ENCODE peak calls at places on chromosomes 5 and 9, in seven cellular contexts. B is PC-3, L is SK-N-SH, H is trophoblast cell, R is IMR-90, Y is astrocyte, D is mesendoderm. X is an unnamed sample.

GRCh38 chr9:98862936-98863335 is 55.5 kb downstream of the GALNT12 start:
- DNase-seq in B (no peak), L (no peak), H (no peak), R (no peak), Y (no peak), D (no peak), X (no peak)

GRCh38 chr9:68704804-68705635 is at the start of gene PIP5K1B:
- DNase-seq in B (peak), L (peak), H (peak), R (peak), Y (peak), D (peak), X (peak)

GRCh38 chr5:72956324-72957140 is 691 bp downstream of the FCHO2 start:
- DNase-seq in B (peak), L (peak), H (peak), R (peak), Y (peak), D (peak), X (peak)

GRCh38 chr9:109315889-109316640 is 4.8 kb downstream of the EPB41L4B start:
- DNase-seq in B (peak), L (no peak), H (no peak), R (peak), Y (peak), D (no peak), X (no peak)

GRCh38 chr9:6219040-6219439 is 3.4 kb downstream of the IL33 start:
- DNase-seq in B (no peak), L (no peak), H (no peak), R (no peak), Y (no peak), D (no peak), X (no peak)

GRCh38 chr5:159242153-159242552 is 20.9 kb upstream of the UBLCP1 start:
- DNase-seq in B (peak), L (no peak), H (peak), R (no peak), Y (no peak), D (no peak), X (no peak)

GRCh38 chr9:132898043-132898442 is 19.3 kb downstream of the SPACA9 start:
- DNase-seq in B (no peak), L (no peak), H (no peak), R (no peak), Y (no peak), D (no peak), X (no peak)

GRCh38 chr5:40717281-40717680 is 37.6 kb downstream of the PTGER4 start:
- DNase-seq in B (peak), L (no peak), H (no peak), R (peak), Y (peak), D (no peak), X (no peak)

GRCh38 chr5:59174248-59174844 is 591.5 kb downstream of the RAB3C start:
- DNase-seq in B (peak), L (peak), H (peak), R (peak), Y (peak), D (peak), X (peak)

GRCh38 chr5:123721721-123722276 is 209.8 kb downstream of the CSNK1G3 start:
- DNase-seq in B (no peak), L (no peak), H (no peak), R (no peak), Y (peak), D (no peak), X (no peak)

DNA sequence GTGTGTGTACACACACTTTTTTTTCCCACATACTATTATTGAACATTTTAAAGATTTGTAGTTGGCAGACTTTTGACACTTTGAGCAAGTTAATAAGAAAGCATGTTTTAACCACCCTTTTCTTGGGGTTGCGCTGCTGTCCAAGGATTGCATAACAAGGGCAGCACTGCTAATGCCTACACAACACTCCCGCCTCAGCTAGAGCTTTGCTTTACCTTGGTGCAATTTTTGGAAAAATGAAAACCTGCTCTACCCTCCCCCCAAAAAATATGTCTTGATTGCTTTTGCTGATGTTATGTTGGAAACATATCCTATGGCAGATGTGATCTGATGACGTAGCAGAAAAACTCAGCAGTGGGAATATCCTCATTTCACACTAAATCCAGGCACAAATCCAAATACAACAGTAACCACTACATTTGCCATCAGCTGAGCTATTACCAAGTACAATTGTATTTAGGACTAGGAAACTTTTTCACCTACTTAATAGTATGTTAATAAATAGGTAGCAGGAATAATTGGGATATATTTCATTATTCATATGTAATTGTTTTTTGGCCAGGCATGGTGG is 51.6 kb downstream of the UBE2R2 start:
- DNase-seq in B (no peak), L (no peak), H (no peak), R (peak), Y (peak), D (no peak), X (no peak)
- H3K9ac ChIP-seq in B (no peak), L (no peak), H (no peak), R (no peak), Y (no peak), D (no peak), X (no peak)

DNA sequence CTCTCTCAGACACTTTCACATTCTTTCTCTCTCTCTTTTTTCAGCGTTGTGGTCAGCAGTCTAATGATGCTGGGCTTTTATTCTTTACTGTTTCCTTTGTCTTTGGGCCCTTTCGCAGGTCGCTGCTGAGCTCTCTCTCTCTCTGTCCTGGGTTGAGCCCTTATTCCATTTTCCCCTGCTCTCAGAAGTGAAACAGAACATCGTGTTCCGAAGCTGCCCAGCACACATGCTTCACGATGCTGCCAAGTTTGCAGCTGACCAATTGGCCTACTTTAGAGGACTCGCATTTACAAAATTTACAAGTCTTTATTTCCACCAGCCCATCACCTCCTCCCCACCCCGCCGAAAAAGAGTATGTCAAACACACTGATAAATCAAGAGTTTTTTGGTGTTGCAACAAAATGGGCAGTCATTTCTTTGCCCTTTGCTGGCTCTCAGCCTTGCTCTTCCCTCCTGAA is 44.4 kb upstream of the PIK3R1 start:
- DNase-seq in B (no peak), L (no peak), H (no peak), R (peak), Y (peak), D (no peak), X (no peak)
- H3K27ac ChIP-seq in B (no peak), L (no peak), H (no peak), R (no peak), Y (no peak), D (no peak), X (no peak)

DNA sequence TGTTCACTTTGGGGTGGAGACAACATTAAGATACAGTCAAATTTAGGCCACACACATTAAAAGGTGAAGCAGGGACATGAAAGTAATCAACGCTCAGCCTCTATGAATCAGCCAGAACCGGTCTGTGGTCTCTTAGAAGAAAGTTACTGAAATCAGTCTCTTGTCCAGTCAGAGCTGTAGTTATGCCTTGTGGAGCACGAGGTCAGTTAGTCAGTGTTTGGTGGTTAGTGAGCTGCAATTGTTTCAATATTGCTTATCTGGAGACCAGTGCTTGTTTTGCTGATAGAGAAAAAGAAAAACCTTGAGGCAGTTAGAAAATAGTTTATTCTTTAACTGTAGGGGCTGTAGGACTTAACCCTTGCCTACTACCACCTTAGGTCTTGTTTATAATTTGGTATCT is 157.8 kb upstream of the RASEF start:
- DNase-seq in B (peak), L (no peak), H (peak), R (peak), Y (peak), D (no peak), X (no peak)
- H3K4me2 ChIP-seq in B (peak), L (peak), H (no peak), R (no peak), Y (peak), D (no peak), X (no peak)

GRCh38 chr9:116153765-116154333 is at the start of gene PAPPA:
- DNase-seq in B (no peak), L (no peak), H (no peak), R (no peak), Y (no peak), D (no peak), X (no peak)

GRCh38 chr9:116155700-116156045 is 2.1 kb downstream of the PAPPA start:
- DNase-seq in B (no peak), L (peak), H (no peak), R (peak), Y (peak), D (no peak), X (no peak)

GRCh38 chr9:116152941-116153764 is 438 bp upstream of the PAPPA start:
- DNase-seq in B (peak), L (peak), H (peak), R (peak), Y (peak), D (peak), X (no peak)

GRCh38 chr9:116154976-116155699 is 1.5 kb downstream of the PAPPA start:
- DNase-seq in B (no peak), L (peak), H (no peak), R (peak), Y (peak), D (peak), X (no peak)

DNA sequence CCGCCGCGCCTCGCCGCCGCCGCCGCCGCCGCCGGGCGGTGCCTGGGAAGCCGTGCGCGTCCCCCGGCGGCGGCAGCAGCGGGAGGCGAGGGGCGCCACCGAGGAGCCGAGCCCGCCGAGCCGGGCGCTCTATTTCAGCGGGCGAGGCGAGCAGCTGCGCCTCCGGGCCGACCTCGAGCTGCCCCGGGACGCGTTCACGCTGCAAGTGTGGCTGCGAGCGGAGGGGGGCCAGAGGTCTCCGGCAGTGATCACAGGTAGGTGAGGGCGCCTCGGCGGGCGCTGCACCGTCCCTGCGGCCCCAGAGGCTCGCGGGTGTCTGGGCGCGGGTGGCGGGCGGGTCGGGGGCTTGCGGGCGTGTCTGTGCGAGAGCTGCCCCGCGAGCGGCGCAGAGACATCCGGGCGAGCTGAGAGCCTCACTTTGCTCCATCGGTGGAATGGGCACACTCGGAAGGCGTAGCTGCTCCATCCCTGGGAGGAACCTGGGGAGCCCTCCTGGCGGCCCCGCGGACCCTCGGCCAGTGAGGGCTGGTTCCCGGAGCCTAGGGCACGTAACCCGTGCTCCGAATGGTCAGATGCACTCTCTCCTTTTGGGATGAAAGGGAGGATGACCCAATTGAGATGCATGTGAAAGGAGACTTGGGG is 864 bp downstream of the PAPPA start:
- DNase-seq in B (no peak), L (peak), H (no peak), R (no peak), Y (no peak), D (peak), X (no peak)
- H3K9ac ChIP-seq in B (no peak), L (peak), H (peak), R (peak), Y (peak), D (peak), X (no peak)

GRCh38 chr5:78808380-78808779 is 159.8 kb upstream of the LHFPL2 start:
- DNase-seq in B (no peak), L (no peak), H (no peak), R (no peak), Y (no peak), D (no peak), X (no peak)

GRCh38 chr5:78810098-78810497 is 161.5 kb upstream of the LHFPL2 start:
- DNase-seq in B (no peak), L (no peak), H (no peak), R (no peak), Y (no peak), D (no peak), X (no peak)

GRCh38 chr5:78808818-78809217 is 160.2 kb upstream of the LHFPL2 start:
- DNase-seq in B (no peak), L (peak), H (no peak), R (no peak), Y (no peak), D (no peak), X (no peak)

GRCh38 chr5:78811121-78811832 is 162.7 kb upstream of the LHFPL2 start:
- DNase-seq in B (no peak), L (peak), H (peak), R (no peak), Y (no peak), D (no peak), X (no peak)

DNA sequence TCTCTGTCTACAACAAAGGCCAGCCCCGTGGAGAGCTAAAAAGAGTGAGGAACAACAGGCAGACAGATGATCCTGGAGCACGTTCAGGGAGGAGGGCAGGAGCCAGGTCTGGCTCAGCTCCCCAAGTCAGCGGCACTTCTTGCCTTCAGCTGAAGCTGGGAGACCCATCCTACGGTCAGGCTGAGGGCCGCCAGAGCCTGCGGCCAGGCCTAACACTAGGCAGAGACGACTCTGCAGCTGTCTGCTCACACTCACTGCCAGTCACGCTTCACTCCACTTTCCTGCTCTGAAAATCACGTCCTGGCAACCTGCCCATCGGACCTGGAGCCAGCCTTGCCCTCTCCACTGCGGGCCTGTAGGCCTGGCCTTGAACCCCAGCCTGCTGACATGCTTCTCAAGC is 160.9 kb upstream of the LHFPL2 start:
- DNase-seq in B (no peak), L (peak), H (no peak), R (no peak), Y (no peak), D (no peak), X (no peak)
- H3K27ac ChIP-seq in B (no peak), L (peak), H (no peak), R (no peak), Y (no peak), D (no peak), X (no peak)

GRCh38 chr5:32581010-32581785 is 4.2 kb upstream of the SUB1 start:
- DNase-seq in B (no peak), L (no peak), H (no peak), R (no peak), Y (no peak), D (peak), X (no peak)
- H3K4me2 ChIP-seq in B (no peak), L (no peak), H (no peak), R (no peak), Y (no peak), D (no peak), X (no peak)

GRCh38 chr5:149072376-149072775 is 9.5 kb upstream of the SH3TC2 start:
- DNase-seq in B (peak), L (no peak), H (peak), R (no peak), Y (no peak), D (no peak), X (no peak)

GRCh38 chr5:149071216-149071615 is 8.4 kb upstream of the SH3TC2 start:
- DNase-seq in B (no peak), L (no peak), H (no peak), R (no peak), Y (no peak), D (no peak), X (no peak)

GRCh38 chr5:149072791-149073190 is 9.9 kb upstream of the SH3TC2 start:
- DNase-seq in B (peak), L (no peak), H (peak), R (no peak), Y (no peak), D (no peak), X (no peak)

GRCh38 chr5:149071756-149072155 is 8.9 kb upstream of the SH3TC2 start:
- DNase-seq in B (peak), L (no peak), H (no peak), R (no peak), Y (no peak), D (no peak), X (no peak)

GRCh38 chr5:149073217-149073616 is 10.4 kb upstream of the SH3TC2 start:
- DNase-seq in B (peak), L (no peak), H (peak), R (no peak), Y (no peak), D (no peak), X (no peak)
- H3K9ac ChIP-seq in B (peak), L (no peak), H (no peak), R (no peak), Y (no peak), D (no peak), X (no peak)